ENCODE peak calls at places on chromosomes 2 and 18, in ten cellular contexts. One of them, this sample, is unnamed.

GRCh38 chr2:38215993-38216392 is 140.0 kb upstream of the CYP1B1 start:
- DNase-seq in PC-3: peak
- DNase-seq in breast epithelium: no peak
- DNase-seq in K562: no peak
- DNase-seq in GM12865: no peak
- DNase-seq in brain microvascular endothelial cell: no peak
- DNase-seq in ecto neural progenitor cell: no peak
- DNase-seq in fibroblast of lung: peak
- DNase-seq in stimulated activated CD8-positive, alpha-beta memory T cell treated with anti-CD3 and anti-CD28 coated beads, Interleukin-12 subunit alpha, Interleukin-12 subunit beta, amount 100 ng/mL, for 1 hour: no peak
- DNase-seq in cardiac fibroblast: peak
- DNase-seq in this sample: no peak

GRCh38 chr18:811192-812122 is 585 bp downstream of the YES1 start:
- DNase-seq in GM12865: peak
- DNase-seq in cardiac fibroblast: peak
- DNase-seq in PC-3: peak
- DNase-seq in brain microvascular endothelial cell: no peak
- DNase-seq in ecto neural progenitor cell: peak
- DNase-seq in fibroblast of lung: peak
- DNase-seq in stimulated activated CD8-positive, alpha-beta memory T cell treated with anti-CD3 and anti-CD28 coated beads, Interleukin-12 subunit alpha, Interleukin-12 subunit beta, amount 100 ng/mL, for 1 hour: no peak
- DNase-seq in K562: no peak
- DNase-seq in breast epithelium: no peak
- DNase-seq in this sample: no peak

GRCh38 chr2:27683390-27684071 is 19.8 kb downstream of the SLC4A1AP start:
- DNase-seq in cardiac fibroblast: peak
- DNase-seq in GM12865: peak
- DNase-seq in PC-3: peak
- DNase-seq in K562: peak
- DNase-seq in ecto neural progenitor cell: peak
- DNase-seq in fibroblast of lung: peak
- DNase-seq in breast epithelium: peak
- DNase-seq in stimulated activated CD8-positive, alpha-beta memory T cell treated with anti-CD3 and anti-CD28 coated beads, Interleukin-12 subunit alpha, Interleukin-12 subunit beta, amount 100 ng/mL, for 1 hour: peak
- DNase-seq in brain microvascular endothelial cell: peak
- DNase-seq in this sample: peak

GRCh38 chr18:46199515-46200147 is 95.4 kb downstream of the HAUS1 start:
- DNase-seq in breast epithelium: no peak
- DNase-seq in ecto neural progenitor cell: no peak
- DNase-seq in GM12865: no peak
- DNase-seq in stimulated activated CD8-positive, alpha-beta memory T cell treated with anti-CD3 and anti-CD28 coated beads, Interleukin-12 subunit alpha, Interleukin-12 subunit beta, amount 100 ng/mL, for 1 hour: no peak
- DNase-seq in PC-3: peak
- DNase-seq in fibroblast of lung: peak
- DNase-seq in cardiac fibroblast: peak
- DNase-seq in K562: peak
- DNase-seq in brain microvascular endothelial cell: peak
- DNase-seq in this sample: no peak

GRCh38 chr2:24301599-24301998 is 58.7 kb downstream of the ITSN2 start:
- DNase-seq in cardiac fibroblast: no peak
- DNase-seq in K562: no peak
- DNase-seq in ecto neural progenitor cell: no peak
- DNase-seq in PC-3: no peak
- DNase-seq in brain microvascular endothelial cell: no peak
- DNase-seq in stimulated activated CD8-positive, alpha-beta memory T cell treated with anti-CD3 and anti-CD28 coated beads, Interleukin-12 subunit alpha, Interleukin-12 subunit beta, amount 100 ng/mL, for 1 hour: no peak
- DNase-seq in fibroblast of lung: no peak
- DNase-seq in GM12865: no peak
- DNase-seq in breast epithelium: no peak
- DNase-seq in this sample: no peak

GRCh38 chr2:182586426-182586825 is 129.6 kb upstream of the DNAJC10 start:
- DNase-seq in cardiac fibroblast: no peak
- DNase-seq in fibroblast of lung: no peak
- DNase-seq in PC-3: no peak
- DNase-seq in ecto neural progenitor cell: no peak
- DNase-seq in GM12865: peak
- DNase-seq in stimulated activated CD8-positive, alpha-beta memory T cell treated with anti-CD3 and anti-CD28 coated beads, Interleukin-12 subunit alpha, Interleukin-12 subunit beta, amount 100 ng/mL, for 1 hour: no peak
- DNase-seq in brain microvascular endothelial cell: no peak
- DNase-seq in K562: no peak
- DNase-seq in breast epithelium: no peak
- DNase-seq in this sample: no peak

GRCh38 chr2:54531558-54531957 is 75.4 kb downstream of the SPTBN1 start:
- DNase-seq in cardiac fibroblast: peak
- DNase-seq in breast epithelium: no peak
- DNase-seq in stimulated activated CD8-positive, alpha-beta memory T cell treated with anti-CD3 and anti-CD28 coated beads, Interleukin-12 subunit alpha, Interleukin-12 subunit beta, amount 100 ng/mL, for 1 hour: no peak
- DNase-seq in fibroblast of lung: peak
- DNase-seq in brain microvascular endothelial cell: peak
- DNase-seq in PC-3: peak
- DNase-seq in K562: no peak
- DNase-seq in GM12865: no peak
- DNase-seq in ecto neural progenitor cell: no peak
- DNase-seq in this sample: no peak

GRCh38 chr2:240602266-240603050 is 15.9 kb downstream of the CAPN10 start:
- DNase-seq in PC-3: no peak
- DNase-seq in GM12865: no peak
- DNase-seq in breast epithelium: no peak
- DNase-seq in ecto neural progenitor cell: no peak
- DNase-seq in stimulated activated CD8-positive, alpha-beta memory T cell treated with anti-CD3 and anti-CD28 coated beads, Interleukin-12 subunit alpha, Interleukin-12 subunit beta, amount 100 ng/mL, for 1 hour: no peak
- DNase-seq in brain microvascular endothelial cell: no peak
- DNase-seq in K562: no peak
- DNase-seq in cardiac fibroblast: no peak
- DNase-seq in fibroblast of lung: no peak
- DNase-seq in this sample: no peak

GRCh38 chr2:45992021-45992745 is 305.0 kb upstream of the EPAS1 start:
- DNase-seq in fibroblast of lung: peak
- DNase-seq in brain microvascular endothelial cell: peak
- DNase-seq in cardiac fibroblast: peak
- DNase-seq in K562: no peak
- DNase-seq in GM12865: no peak
- DNase-seq in stimulated activated CD8-positive, alpha-beta memory T cell treated with anti-CD3 and anti-CD28 coated beads, Interleukin-12 subunit alpha, Interleukin-12 subunit beta, amount 100 ng/mL, for 1 hour: no peak
- DNase-seq in breast epithelium: peak
- DNase-seq in ecto neural progenitor cell: peak
- DNase-seq in PC-3: peak
- DNase-seq in this sample: no peak

GRCh38 chr18:29418136-29418535 is 1241.2 kb upstream of the CDH2 start:
- DNase-seq in stimulated activated CD8-positive, alpha-beta memory T cell treated with anti-CD3 and anti-CD28 coated beads, Interleukin-12 subunit alpha, Interleukin-12 subunit beta, amount 100 ng/mL, for 1 hour: no peak
- DNase-seq in GM12865: no peak
- DNase-seq in breast epithelium: no peak
- DNase-seq in brain microvascular endothelial cell: peak
- DNase-seq in PC-3: peak
- DNase-seq in ecto neural progenitor cell: no peak
- DNase-seq in fibroblast of lung: peak
- DNase-seq in K562: no peak
- DNase-seq in cardiac fibroblast: peak
- DNase-seq in this sample: no peak

GRCh38 chr2:188897096-188897495 is 77.1 kb upstream of the COL3A1 start:
- DNase-seq in breast epithelium: no peak
- DNase-seq in K562: no peak
- DNase-seq in PC-3: no peak
- DNase-seq in cardiac fibroblast: peak
- DNase-seq in ecto neural progenitor cell: no peak
- DNase-seq in GM12865: no peak
- DNase-seq in stimulated activated CD8-positive, alpha-beta memory T cell treated with anti-CD3 and anti-CD28 coated beads, Interleukin-12 subunit alpha, Interleukin-12 subunit beta, amount 100 ng/mL, for 1 hour: no peak
- DNase-seq in brain microvascular endothelial cell: no peak
- DNase-seq in fibroblast of lung: peak
- DNase-seq in this sample: no peak

GRCh38 chr18:2958819-2959298 is 54.1 kb downstream of the LPIN2 start:
- DNase-seq in K562: no peak
- DNase-seq in GM12865: peak
- DNase-seq in breast epithelium: peak
- DNase-seq in brain microvascular endothelial cell: no peak
- DNase-seq in fibroblast of lung: peak
- DNase-seq in PC-3: no peak
- DNase-seq in stimulated activated CD8-positive, alpha-beta memory T cell treated with anti-CD3 and anti-CD28 coated beads, Interleukin-12 subunit alpha, Interleukin-12 subunit beta, amount 100 ng/mL, for 1 hour: no peak
- DNase-seq in cardiac fibroblast: peak
- DNase-seq in ecto neural progenitor cell: no peak
- DNase-seq in this sample: peak

GRCh38 chr2:136008205-136008865 is 22.9 kb upstream of the DARS1 start:
- DNase-seq in PC-3: no peak
- DNase-seq in breast epithelium: peak
- DNase-seq in GM12865: peak
- DNase-seq in brain microvascular endothelial cell: no peak
- DNase-seq in fibroblast of lung: no peak
- DNase-seq in K562: no peak
- DNase-seq in cardiac fibroblast: no peak
- DNase-seq in stimulated activated CD8-positive, alpha-beta memory T cell treated with anti-CD3 and anti-CD28 coated beads, Interleukin-12 subunit alpha, Interleukin-12 subunit beta, amount 100 ng/mL, for 1 hour: peak
- DNase-seq in ecto neural progenitor cell: no peak
- DNase-seq in this sample: peak

GRCh38 chr2:99524056-99524455 is 34.2 kb upstream of the REV1 start:
- DNase-seq in K562: no peak
- DNase-seq in GM12865: no peak
- DNase-seq in breast epithelium: no peak
- DNase-seq in stimulated activated CD8-positive, alpha-beta memory T cell treated with anti-CD3 and anti-CD28 coated beads, Interleukin-12 subunit alpha, Interleukin-12 subunit beta, amount 100 ng/mL, for 1 hour: no peak
- DNase-seq in PC-3: no peak
- DNase-seq in cardiac fibroblast: no peak
- DNase-seq in fibroblast of lung: no peak
- DNase-seq in brain microvascular endothelial cell: no peak
- DNase-seq in ecto neural progenitor cell: no peak
- DNase-seq in this sample: no peak

GRCh38 chr2:98805412-98806265 is 74.7 kb upstream of the MGAT4A start:
- DNase-seq in stimulated activated CD8-positive, alpha-beta memory T cell treated with anti-CD3 and anti-CD28 coated beads, Interleukin-12 subunit alpha, Interleukin-12 subunit beta, amount 100 ng/mL, for 1 hour: no peak
- DNase-seq in cardiac fibroblast: peak
- DNase-seq in GM12865: no peak
- DNase-seq in K562: no peak
- DNase-seq in ecto neural progenitor cell: peak
- DNase-seq in PC-3: peak
- DNase-seq in fibroblast of lung: peak
- DNase-seq in breast epithelium: peak
- DNase-seq in brain microvascular endothelial cell: peak
- DNase-seq in this sample: peak

GRCh38 chr2:158313734-158314133 is 142.8 kb downstream of the CCDC148 start:
- DNase-seq in PC-3: no peak
- DNase-seq in brain microvascular endothelial cell: no peak
- DNase-seq in breast epithelium: no peak
- DNase-seq in stimulated activated CD8-positive, alpha-beta memory T cell treated with anti-CD3 and anti-CD28 coated beads, Interleukin-12 subunit alpha, Interleukin-12 subunit beta, amount 100 ng/mL, for 1 hour: no peak
- DNase-seq in fibroblast of lung: no peak
- DNase-seq in ecto neural progenitor cell: no peak
- DNase-seq in cardiac fibroblast: no peak
- DNase-seq in K562: no peak
- DNase-seq in GM12865: no peak
- DNase-seq in this sample: no peak

GRCh38 chr2:8872821-8873432 is 35.5 kb upstream of the KIDINS220 start:
- DNase-seq in brain microvascular endothelial cell: peak
- DNase-seq in ecto neural progenitor cell: no peak
- DNase-seq in GM12865: peak
- DNase-seq in breast epithelium: no peak
- DNase-seq in K562: peak
- DNase-seq in fibroblast of lung: peak
- DNase-seq in stimulated activated CD8-positive, alpha-beta memory T cell treated with anti-CD3 and anti-CD28 coated beads, Interleukin-12 subunit alpha, Interleukin-12 subunit beta, amount 100 ng/mL, for 1 hour: no peak
- DNase-seq in cardiac fibroblast: peak
- DNase-seq in PC-3: peak
- DNase-seq in this sample: peak

GRCh38 chr2:28011322-28011737 is 120.8 kb downstream of the BABAM2 start:
- DNase-seq in fibroblast of lung: no peak
- DNase-seq in brain microvascular endothelial cell: no peak
- DNase-seq in PC-3: no peak
- DNase-seq in breast epithelium: no peak
- DNase-seq in stimulated activated CD8-positive, alpha-beta memory T cell treated with anti-CD3 and anti-CD28 coated beads, Interleukin-12 subunit alpha, Interleukin-12 subunit beta, amount 100 ng/mL, for 1 hour: no peak
- DNase-seq in K562: no peak
- DNase-seq in cardiac fibroblast: no peak
- DNase-seq in ecto neural progenitor cell: no peak
- DNase-seq in GM12865: no peak
- DNase-seq in this sample: no peak

GRCh38 chr2:7972670-7973069 is 709.2 kb upstream of the ID2 start:
- DNase-seq in stimulated activated CD8-positive, alpha-beta memory T cell treated with anti-CD3 and anti-CD28 coated beads, Interleukin-12 subunit alpha, Interleukin-12 subunit beta, amount 100 ng/mL, for 1 hour: no peak
- DNase-seq in cardiac fibroblast: no peak
- DNase-seq in GM12865: no peak
- DNase-seq in PC-3: no peak
- DNase-seq in fibroblast of lung: no peak
- DNase-seq in breast epithelium: no peak
- DNase-seq in ecto neural progenitor cell: no peak
- DNase-seq in K562: no peak
- DNase-seq in brain microvascular endothelial cell: no peak
- DNase-seq in this sample: no peak

GRCh38 chr2:12293868-12294267 is 422.9 kb upstream of the TRIB2 start:
- DNase-seq in stimulated activated CD8-positive, alpha-beta memory T cell treated with anti-CD3 and anti-CD28 coated beads, Interleukin-12 subunit alpha, Interleukin-12 subunit beta, amount 100 ng/mL, for 1 hour: no peak
- DNase-seq in breast epithelium: no peak
- DNase-seq in fibroblast of lung: peak
- DNase-seq in ecto neural progenitor cell: no peak
- DNase-seq in K562: no peak
- DNase-seq in PC-3: no peak
- DNase-seq in brain microvascular endothelial cell: no peak
- DNase-seq in GM12865: peak
- DNase-seq in cardiac fibroblast: no peak
- DNase-seq in this sample: no peak

GRCh38 chr2:134362152-134362653 is 108.3 kb downstream of the MGAT5 start:
- DNase-seq in K562: no peak
- DNase-seq in brain microvascular endothelial cell: no peak
- DNase-seq in GM12865: no peak
- DNase-seq in stimulated activated CD8-positive, alpha-beta memory T cell treated with anti-CD3 and anti-CD28 coated beads, Interleukin-12 subunit alpha, Interleukin-12 subunit beta, amount 100 ng/mL, for 1 hour: no peak
- DNase-seq in ecto neural progenitor cell: no peak
- DNase-seq in cardiac fibroblast: no peak
- DNase-seq in fibroblast of lung: no peak
- DNase-seq in PC-3: no peak
- DNase-seq in breast epithelium: no peak
- DNase-seq in this sample: no peak

GRCh38 chr18:28794459-28795245 is 617.7 kb upstream of the CDH2 start:
- DNase-seq in GM12865: no peak
- DNase-seq in breast epithelium: no peak
- DNase-seq in K562: no peak
- DNase-seq in PC-3: peak
- DNase-seq in ecto neural progenitor cell: no peak
- DNase-seq in brain microvascular endothelial cell: no peak
- DNase-seq in cardiac fibroblast: peak
- DNase-seq in fibroblast of lung: peak
- DNase-seq in stimulated activated CD8-positive, alpha-beta memory T cell treated with anti-CD3 and anti-CD28 coated beads, Interleukin-12 subunit alpha, Interleukin-12 subunit beta, amount 100 ng/mL, for 1 hour: no peak
- DNase-seq in this sample: no peak

GRCh38 chr2:10048501-10049171 is 5.3 kb downstream of the KLF11 start:
- DNase-seq in K562: no peak
- DNase-seq in ecto neural progenitor cell: no peak
- DNase-seq in GM12865: peak
- DNase-seq in fibroblast of lung: peak
- DNase-seq in breast epithelium: no peak
- DNase-seq in stimulated activated CD8-positive, alpha-beta memory T cell treated with anti-CD3 and anti-CD28 coated beads, Interleukin-12 subunit alpha, Interleukin-12 subunit beta, amount 100 ng/mL, for 1 hour: no peak
- DNase-seq in brain microvascular endothelial cell: peak
- DNase-seq in cardiac fibroblast: peak
- DNase-seq in PC-3: peak
- DNase-seq in this sample: peak

GRCh38 chr2:149148195-149149006 is 109.9 kb downstream of the LYPD6B start:
- DNase-seq in breast epithelium: no peak
- DNase-seq in PC-3: no peak
- DNase-seq in stimulated activated CD8-positive, alpha-beta memory T cell treated with anti-CD3 and anti-CD28 coated beads, Interleukin-12 subunit alpha, Interleukin-12 subunit beta, amount 100 ng/mL, for 1 hour: no peak
- DNase-seq in fibroblast of lung: no peak
- DNase-seq in ecto neural progenitor cell: no peak
- DNase-seq in GM12865: no peak
- DNase-seq in brain microvascular endothelial cell: no peak
- DNase-seq in cardiac fibroblast: no peak
- DNase-seq in K562: no peak
- DNase-seq in this sample: no peak

GRCh38 chr2:98355881-98356280 is 9.6 kb downstream of the CNGA3 start:
- DNase-seq in K562: no peak
- DNase-seq in fibroblast of lung: no peak
- DNase-seq in brain microvascular endothelial cell: no peak
- DNase-seq in GM12865: no peak
- DNase-seq in PC-3: no peak
- DNase-seq in breast epithelium: no peak
- DNase-seq in cardiac fibroblast: no peak
- DNase-seq in ecto neural progenitor cell: no peak
- DNase-seq in stimulated activated CD8-positive, alpha-beta memory T cell treated with anti-CD3 and anti-CD28 coated beads, Interleukin-12 subunit alpha, Interleukin-12 subunit beta, amount 100 ng/mL, for 1 hour: no peak
- DNase-seq in this sample: no peak

GRCh38 chr2:74146929-74147728 is 583 bp downstream of the BOLA3 start:
- DNase-seq in stimulated activated CD8-positive, alpha-beta memory T cell treated with anti-CD3 and anti-CD28 coated beads, Interleukin-12 subunit alpha, Interleukin-12 subunit beta, amount 100 ng/mL, for 1 hour: peak
- DNase-seq in PC-3: peak
- DNase-seq in cardiac fibroblast: peak
- DNase-seq in breast epithelium: no peak
- DNase-seq in fibroblast of lung: peak
- DNase-seq in brain microvascular endothelial cell: peak
- DNase-seq in GM12865: peak
- DNase-seq in ecto neural progenitor cell: no peak
- DNase-seq in K562: no peak
- DNase-seq in this sample: peak

GRCh38 chr18:24052053-24052452 is 37.5 kb downstream of the TTC39C start:
- DNase-seq in PC-3: peak
- DNase-seq in K562: no peak
- DNase-seq in stimulated activated CD8-positive, alpha-beta memory T cell treated with anti-CD3 and anti-CD28 coated beads, Interleukin-12 subunit alpha, Interleukin-12 subunit beta, amount 100 ng/mL, for 1 hour: no peak
- DNase-seq in cardiac fibroblast: no peak
- DNase-seq in fibroblast of lung: no peak
- DNase-seq in breast epithelium: no peak
- DNase-seq in brain microvascular endothelial cell: no peak
- DNase-seq in ecto neural progenitor cell: no peak
- DNase-seq in GM12865: no peak
- DNase-seq in this sample: no peak

GRCh38 chr2:71608441-71608840 is 155.1 kb downstream of the DYSF start:
- DNase-seq in ecto neural progenitor cell: no peak
- DNase-seq in K562: no peak
- DNase-seq in GM12865: no peak
- DNase-seq in stimulated activated CD8-positive, alpha-beta memory T cell treated with anti-CD3 and anti-CD28 coated beads, Interleukin-12 subunit alpha, Interleukin-12 subunit beta, amount 100 ng/mL, for 1 hour: no peak
- DNase-seq in brain microvascular endothelial cell: no peak
- DNase-seq in PC-3: no peak
- DNase-seq in cardiac fibroblast: no peak
- DNase-seq in fibroblast of lung: no peak
- DNase-seq in breast epithelium: peak
- DNase-seq in this sample: no peak